ENCODE peak calls at places on chromosomes 6 and 20, in six cellular contexts. V, A, O, C, I and E are unnamed samples.

GRCh38 chr6:35365599-35366596 is 23.5 kb downstream of the PPARD start:
- DNase-seq in O (peak), I (no peak), V (peak), C (no peak), A (no peak), E (no peak)

GRCh38 chr20:49287555-49288249 is 9.8 kb upstream of the ZNFX1 start:
- DNase-seq in I (no peak), C (no peak), O (no peak), A (no peak), V (peak), E (peak)

GRCh38 chr6:158771399-158772158 is 47.6 kb downstream of the EZR start:
- DNase-seq in A (no peak), C (no peak), V (no peak), O (no peak), I (no peak), E (peak)

GRCh38 chr20:680638-681037 is 5.0 kb upstream of the SCRT2 start:
- DNase-seq in C (no peak), A (no peak), V (no peak), O (no peak), I (no peak), E (no peak)

GRCh38 chr20:53028337-53029007 is 56.3 kb downstream of the TSHZ2 start:
- DNase-seq in O (no peak), A (no peak), C (no peak), V (no peak), I (no peak), E (peak)

GRCh38 chr20:63944078-63944941 is 11.9 kb downstream of the UCKL1 start:
- DNase-seq in A (no peak), C (no peak), I (no peak), V (no peak), O (no peak), E (no peak)

GRCh38 chr20:50848341-50848808 is 53.5 kb downstream of the BCAS4 start:
- DNase-seq in A (no peak), I (no peak), O (no peak), V (no peak), C (peak), E (peak)

GRCh38 chr6:110864816-110865215 is 9.8 kb upstream of the AMD1 start:
- DNase-seq in C (no peak), V (no peak), O (no peak), A (no peak), I (peak), E (no peak)

GRCh38 chr6:127404133-127404532 is 55.1 kb downstream of the KIAA0408 start:
- DNase-seq in I (no peak), O (no peak), V (no peak), A (no peak), C (no peak), E (no peak)

GRCh38 chr6:98769546-98769945 is 64.8 kb upstream of the POU3F2 start:
- DNase-seq in A (peak), O (peak), V (peak), I (peak), C (peak), E (no peak)

GRCh38 chr6:154266560-154267134 is 90.0 kb downstream of the IPCEF1 start:
- DNase-seq in C (no peak), O (no peak), I (no peak), A (no peak), V (no peak), E (no peak)

GRCh38 chr6:73058736-73059135 is 166.6 kb downstream of the KHDC1L start:
- DNase-seq in O (no peak), V (peak), A (no peak), I (no peak), C (no peak), E (no peak)

GRCh38 chr6:155397172-155397705 is 58.4 kb downstream of the NOX3 start:
- DNase-seq in O (no peak), A (no peak), I (no peak), C (no peak), V (no peak), E (no peak)

GRCh38 chr6:142570221-142570671 is 268.4 kb downstream of the ADGRG6 start:
- DNase-seq in V (peak), O (no peak), C (no peak), I (no peak), A (peak), E (peak)

DNA sequence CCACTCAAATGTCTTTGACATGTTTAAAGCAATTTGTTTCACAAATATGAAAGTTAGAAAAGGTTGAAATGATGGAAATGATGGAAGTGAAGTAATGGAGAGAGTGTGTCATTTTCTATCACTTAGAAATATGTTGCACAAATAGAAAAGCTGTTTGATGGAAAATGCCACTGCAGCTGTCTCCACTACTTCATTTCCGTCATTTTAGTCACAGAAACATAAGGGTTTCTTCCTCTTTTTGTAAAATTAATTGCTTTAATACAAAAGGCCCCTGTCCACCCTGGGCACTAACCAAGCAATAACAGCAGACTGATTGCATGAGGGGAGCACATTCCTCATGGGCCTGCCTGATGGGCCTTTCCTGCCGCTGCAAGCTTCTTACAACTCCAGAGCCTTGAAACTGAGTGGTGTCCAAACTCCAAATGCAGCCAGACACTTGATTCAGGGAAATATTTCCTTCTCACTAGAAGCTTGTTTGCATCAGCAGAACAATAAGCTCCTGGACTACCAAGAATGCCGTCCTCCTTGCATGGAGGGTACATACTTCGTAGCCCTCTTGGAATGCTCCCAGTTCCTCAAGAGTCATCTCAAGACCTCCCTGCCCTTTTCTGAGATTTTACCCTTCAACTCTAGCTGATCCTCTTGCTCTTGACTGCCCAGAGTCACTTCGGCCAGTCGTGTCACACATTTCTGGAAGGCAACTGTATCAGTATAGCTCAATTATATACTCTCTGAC is 36.1 kb downstream of the F13A1 start:
- DNase-seq in A (no peak), C (peak), I (no peak), V (no peak), O (no peak), E (no peak)
- TF ChIP-seq EZH2phosphoT487 in A (no peak), C (no peak), I (no peak), V (no peak), O (no peak), E (no peak)

GRCh38 chr6:39193201-39193791 is 36.0 kb downstream of the KCNK5 start:
- DNase-seq in A (no peak), O (no peak), V (no peak), I (no peak), C (no peak), E (no peak)
- TF ChIP-seq EZH2phosphoT487 in A (no peak), O (no peak), V (no peak), I (no peak), C (no peak), E (no peak)

GRCh38 chr6:108650781-108651180 is 90.1 kb downstream of the FOXO3 start:
- DNase-seq in I (no peak), C (no peak), V (peak), A (no peak), O (no peak), E (peak)
- TF ChIP-seq EZH2phosphoT487 in I (no peak), C (no peak), V (no peak), A (no peak), O (no peak), E (peak)

DNA sequence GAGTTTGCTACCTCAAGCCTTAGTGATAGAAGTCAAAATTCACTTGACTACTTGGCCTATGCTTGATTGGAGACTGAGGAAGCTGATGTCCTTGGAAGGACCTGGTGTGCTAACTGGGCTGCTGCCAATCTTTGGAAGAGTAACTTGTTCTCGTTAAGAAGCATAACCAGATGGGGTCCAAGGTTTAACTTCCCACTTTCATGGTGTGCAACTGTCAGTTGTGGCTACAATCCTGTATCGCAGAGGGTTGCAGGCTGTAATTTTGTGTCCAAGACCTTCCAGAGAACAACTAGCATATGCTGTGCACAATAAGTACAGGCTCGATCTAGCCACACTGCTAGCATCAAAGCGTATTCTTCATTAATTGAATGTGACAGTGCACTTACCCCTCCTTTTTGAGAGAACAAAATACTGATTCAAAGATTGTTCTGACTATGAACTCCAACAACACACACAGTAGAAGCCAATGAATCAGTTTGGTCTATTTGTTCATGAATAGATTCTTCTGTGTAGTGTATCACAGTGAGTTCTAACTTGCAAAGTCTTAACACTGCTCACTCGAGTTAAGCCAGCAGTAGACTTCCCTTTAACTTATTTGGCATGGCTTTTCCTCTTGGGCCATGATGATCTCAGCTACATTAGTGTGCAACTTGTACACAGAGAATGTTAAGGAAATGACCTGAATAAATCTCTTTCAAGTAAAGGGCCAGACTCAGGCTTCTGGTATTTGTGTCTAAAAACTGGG is 15.8 kb upstream of the PLCB1 start:
- DNase-seq in A (no peak), I (no peak), V (no peak), O (no peak), C (no peak), E (peak)
- TF ChIP-seq EZH2phosphoT487 in A (no peak), I (no peak), V (no peak), O (no peak), C (no peak), E (no peak)

DNA sequence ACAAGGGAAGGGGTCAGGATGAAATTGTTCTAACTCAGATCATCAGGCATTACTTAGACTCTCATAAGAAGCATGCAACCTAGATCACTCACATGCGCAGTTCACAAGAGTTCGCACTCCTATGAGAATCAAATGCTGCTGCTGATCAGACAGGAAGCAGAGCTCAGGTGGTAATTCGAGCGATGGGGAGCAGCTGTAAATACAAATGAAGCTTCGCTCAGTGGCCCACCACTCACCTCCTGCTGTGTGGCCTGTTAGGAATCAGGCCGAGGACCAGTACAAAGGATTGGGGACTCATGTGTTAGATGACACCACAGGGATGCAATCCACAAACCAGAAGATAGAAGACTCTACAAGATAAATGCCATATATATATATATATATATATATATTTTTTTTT is 31.5 kb upstream of the TOP1 start:
- DNase-seq in I (peak), O (no peak), A (no peak), C (peak), V (no peak), E (no peak)
- TF ChIP-seq EZH2phosphoT487 in I (no peak), O (no peak), A (no peak), C (no peak), V (no peak), E (no peak)

DNA sequence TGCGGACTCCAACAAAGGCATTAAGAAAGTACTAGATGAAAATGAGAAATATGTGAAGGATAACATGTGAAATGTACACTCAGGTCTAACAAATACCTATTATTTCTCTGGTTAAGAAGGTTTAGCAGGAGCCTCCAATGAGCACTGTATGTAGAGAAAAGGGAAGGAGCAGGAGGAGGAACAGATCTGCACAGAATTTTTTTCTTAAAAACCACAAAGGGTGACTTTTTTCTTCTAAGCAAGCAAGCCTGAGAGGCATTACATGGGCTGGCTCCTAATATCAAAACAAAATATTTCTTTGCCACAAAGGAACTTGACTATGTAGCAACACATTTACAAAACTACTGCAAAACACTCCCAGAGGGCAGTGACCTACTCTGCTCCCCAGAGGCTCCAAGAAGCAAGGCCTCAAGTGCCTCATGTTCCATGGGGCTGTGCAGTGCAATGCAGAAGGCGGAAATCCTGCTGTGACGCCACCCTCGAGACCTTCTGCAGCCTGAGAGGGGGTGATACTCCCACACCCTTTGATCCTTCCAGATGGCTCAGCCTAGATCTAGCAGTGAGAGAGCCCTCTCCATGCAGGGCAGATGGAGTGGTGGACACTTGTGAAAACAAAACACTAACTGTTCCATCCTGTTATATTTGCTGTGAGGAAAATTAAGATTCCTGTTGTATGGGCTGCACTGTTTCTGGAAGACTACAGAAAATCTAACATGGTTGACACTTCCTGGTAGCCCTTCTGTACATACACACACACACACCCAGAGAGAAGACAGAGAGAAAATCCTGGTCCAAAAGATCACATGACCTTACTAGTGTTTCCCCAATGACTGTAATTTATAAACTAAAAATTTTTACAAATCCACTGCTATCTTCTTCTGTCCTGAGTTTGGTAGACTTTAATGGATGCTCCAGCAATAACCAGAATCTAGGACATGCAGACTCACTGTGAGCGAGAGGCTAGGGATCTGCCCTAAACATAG is 36.0 kb upstream of the SMIM29 start:
- DNase-seq in C (peak), I (no peak), V (no peak), O (no peak), A (no peak), E (peak)
- TF ChIP-seq EZH2phosphoT487 in C (no peak), I (no peak), V (no peak), O (no peak), A (no peak), E (no peak)

GRCh38 chr20:5069141-5069806 is 50.5 kb downstream of the PCNA start:
- DNase-seq in V (no peak), I (no peak), O (no peak), A (no peak), C (no peak), E (no peak)
- TF ChIP-seq EZH2phosphoT487 in V (no peak), I (no peak), O (no peak), A (no peak), C (no peak), E (no peak)

DNA sequence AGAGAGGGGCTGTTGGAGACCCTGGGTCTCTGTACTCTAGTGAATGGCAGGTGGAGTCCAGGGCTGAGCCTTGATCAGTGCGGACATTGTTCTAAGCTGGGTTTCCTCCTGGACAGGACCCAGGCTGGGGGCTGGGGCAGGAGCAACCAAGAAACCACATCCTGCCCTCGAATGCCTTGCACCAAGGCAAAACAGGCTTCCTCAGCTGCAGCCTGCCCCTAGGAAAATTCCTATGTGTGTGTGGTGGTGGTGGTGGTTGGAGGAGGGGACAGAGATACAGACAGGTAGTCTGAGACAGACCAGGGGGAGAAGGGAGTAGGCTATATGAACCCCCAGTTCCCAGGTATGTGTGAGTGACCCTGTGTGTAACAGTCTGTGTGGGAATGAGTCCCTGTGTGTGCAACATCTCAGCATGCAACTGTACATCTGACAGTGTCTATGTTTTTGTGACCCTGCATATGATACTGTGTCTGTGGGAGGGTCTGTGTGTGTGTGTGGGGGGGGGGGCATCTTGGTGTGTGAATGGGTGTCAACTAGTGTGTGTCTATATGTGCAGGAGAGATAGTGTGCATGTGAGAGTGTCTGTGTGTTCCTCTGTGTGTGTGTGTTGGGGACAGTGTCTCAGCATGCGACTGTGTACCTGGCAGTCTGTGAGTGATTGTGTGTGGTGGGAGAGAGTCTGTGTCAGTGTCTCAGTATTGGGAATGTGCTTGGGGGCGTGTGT is 3.0 kb downstream of the GLP1R start:
- DNase-seq in C (no peak), A (no peak), V (peak), I (no peak), O (no peak), E (no peak)
- TF ChIP-seq EZH2phosphoT487 in C (no peak), A (no peak), V (no peak), I (no peak), O (no peak), E (no peak)

GRCh38 chr6:156839591-156840001 is 62.4 kb downstream of the ARID1B start:
- DNase-seq in V (no peak), A (no peak), I (no peak), O (no peak), C (no peak), E (peak)
- TF ChIP-seq EZH2phosphoT487 in V (no peak), A (no peak), I (no peak), O (no peak), C (no peak), E (no peak)

DNA sequence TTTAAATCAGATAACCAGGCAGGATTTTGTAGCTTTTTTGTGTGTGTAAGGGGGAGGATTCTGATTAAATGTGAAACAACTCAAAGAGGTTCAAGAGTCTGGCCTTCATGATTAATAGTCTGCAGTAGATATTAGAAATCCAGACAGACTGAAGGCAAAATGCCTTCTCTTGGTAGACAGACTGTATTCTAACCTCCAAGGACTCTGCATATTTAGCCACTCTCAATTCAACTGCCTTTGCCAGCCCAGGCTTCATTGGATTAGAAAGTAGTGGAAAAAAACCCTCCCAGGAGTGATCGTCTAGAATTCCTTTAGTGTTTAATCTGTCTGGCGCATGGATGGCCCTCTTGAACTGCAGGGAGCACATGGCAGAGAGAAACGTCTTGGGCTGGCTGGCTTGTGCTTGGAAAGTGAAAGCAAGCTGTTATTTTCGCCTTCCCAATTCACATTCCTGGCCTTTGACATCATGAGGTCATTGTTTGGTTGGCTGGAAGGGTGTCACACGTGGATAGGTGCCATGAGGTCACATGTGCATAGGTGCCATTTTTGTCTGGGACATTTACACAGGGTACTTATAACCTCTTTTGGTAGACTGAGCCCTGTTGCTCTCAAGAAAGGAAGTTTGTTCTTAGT is 30.8 kb upstream of the NEDD9 start:
- DNase-seq in V (peak), I (no peak), C (no peak), O (no peak), A (peak), E (peak)
- TF ChIP-seq EZH2phosphoT487 in V (no peak), I (no peak), C (no peak), O (no peak), A (no peak), E (no peak)